ENCODE peak calls at places on chromosomes 11 and 22, in five cellular contexts. X is left ventricle myocardium inferior, L is AG10803, C is IMR-90, E is astrocyte of the cerebellum. D is an unnamed sample.

GRCh38 chr11:122141757-122142156 is 25.7 kb upstream of the BLID start:
- DNase-seq in X (no peak), L (no peak), C (no peak), E (no peak), D (no peak)

GRCh38 chr11:75286826-75287465 is 46.4 kb downstream of the TPBGL start:
- DNase-seq in X (no peak), L (no peak), C (peak; percentile 37), E (no peak), D (no peak)

GRCh38 chr11:63687845-63688244 is 6.5 kb downstream of the RTN3 start:
- DNase-seq in X (no peak), L (no peak), C (no peak), E (no peak), D (no peak)

GRCh38 chr11:81377418-81377817 is 1356.2 kb downstream of the FAM181B start:
- DNase-seq in X (no peak), L (no peak), C (no peak), E (no peak), D (no peak)

GRCh38 chr22:21690401-21690801 is 24.6 kb downstream of the PPIL2 start:
- DNase-seq in X (no peak), L (no peak), C (no peak), E (no peak), D (no peak)

GRCh38 chr11:18471995-18472394 is 16.3 kb downstream of the LDHAL6A start:
- DNase-seq in X (no peak), L (no peak), C (no peak), E (no peak), D (no peak)

GRCh38 chr11:73538381-73538872 is 59.5 kb downstream of the FAM168A start:
- DNase-seq in X (no peak), L (peak; percentile 50), C (no peak), E (no peak), D (no peak)

GRCh38 chr11:77347962-77348361 is 46.5 kb upstream of the GDPD4 start:
- DNase-seq in X (no peak), L (no peak), C (no peak), E (no peak), D (no peak)

GRCh38 chr11:69642549-69642912 is 1.6 kb downstream of the CCND1 start:
- DNase-seq in X (peak; percentile 38), L (no peak), C (no peak), E (no peak), D (no peak)

GRCh38 chr22:32020117-32020516 is 22.9 kb upstream of the SLC5A1 start:
- DNase-seq in X (no peak), L (peak; percentile 54), C (peak; percentile 81), E (peak; percentile 69), D (no peak)

GRCh38 chr11:3434976-3435375 is 56.0 kb upstream of the ZNF195 start:
- DNase-seq in X (no peak), L (no peak), C (no peak), E (no peak), D (no peak)

GRCh38 chr11:82754410-82754809 is 20.7 kb upstream of the FAM181B start:
- DNase-seq in X (no peak), L (no peak), C (no peak), E (no peak), D (no peak)

GRCh38 chr22:46483353-46483752 is 54.1 kb downstream of the CELSR1 start:
- DNase-seq in X (no peak), L (no peak), C (no peak), E (no peak), D (no peak)

GRCh38 chr11:113546757-113547507 is 71.7 kb upstream of the DRD2 start:
- DNase-seq in X (no peak), L (peak; percentile 40), C (peak; percentile 61), E (peak; percentile 81), D (peak; percentile 59)

GRCh38 chr22:19776433-19777031 is 16.0 kb downstream of the TBX1 start:
- DNase-seq in X (peak; percentile 10), L (peak; percentile 52), C (peak; percentile 19), E (no peak), D (no peak)

GRCh38 chr11:67300756-67301312 is 2.5 kb upstream of the SSH3 start:
- DNase-seq in X (no peak), L (no peak), C (no peak), E (no peak), D (no peak)

GRCh38 chr22:47596176-47596690 is 833.8 kb downstream of the TBC1D22A start:
- DNase-seq in X (no peak), L (no peak), C (no peak), E (no peak), D (peak; percentile 75)

GRCh38 chr22:46108564-46109473 is 41.5 kb upstream of the PPARA start:
- DNase-seq in X (peak; percentile 68), L (peak; percentile 60), C (peak; percentile 23), E (no peak), D (no peak)

GRCh38 chr22:20130739-20131592 is 638 bp upstream of the ZDHHC8 start:
- DNase-seq in X (peak; percentile 92), L (peak; percentile 77), C (peak; percentile 61), E (peak; percentile 49), D (peak; percentile 91)

GRCh38 chr11:113435190-113435968 is 39.8 kb downstream of the DRD2 start:
- DNase-seq in X (no peak), L (no peak), C (no peak), E (no peak), D (no peak)

GRCh38 chr11:18383388-18384156 is 10.8 kb upstream of the LDHA start:
- DNase-seq in X (peak; percentile 66), L (peak; percentile 99), C (peak; percentile 96), E (peak; percentile 57), D (peak; percentile 95)

GRCh38 chr11:66467756-66468155 is 1.1 kb downstream of the PELI3 start:
- DNase-seq in X (no peak), L (no peak), C (no peak), E (no peak), D (no peak)

GRCh38 chr11:6404341-6405038 is 14.2 kb downstream of the SMPD1 start:
- DNase-seq in X (no peak), L (peak; percentile 61), C (peak; percentile 70), E (no peak), D (no peak)

GRCh38 chr22:46169628-46170027 is 19.3 kb downstream of the PPARA start:
- DNase-seq in X (no peak), L (no peak), C (no peak), E (no peak), D (no peak)

GRCh38 chr11:44530413-44531115 is 34.9 kb upstream of the CD82 start:
- DNase-seq in X (no peak), L (no peak), C (peak; percentile 19), E (no peak), D (no peak)

GRCh38 chr11:116960916-116961315 is 123.5 kb upstream of the APOA1 start:
- DNase-seq in X (no peak), L (peak; percentile 73), C (peak; percentile 83), E (peak; percentile 50), D (no peak)

GRCh38 chr11:69287968-69288882 is 5.7 kb upstream of the MYEOV start:
- DNase-seq in X (no peak), L (no peak), C (no peak), E (no peak), D (no peak)

GRCh38 chr11:11788067-11788710 is 53.6 kb upstream of the USP47 start:
- DNase-seq in X (no peak), L (no peak), C (no peak), E (no peak), D (no peak)

GRCh38 chr11:11789735-11790369 is 51.9 kb upstream of the USP47 start:
- DNase-seq in X (no peak), L (peak; percentile 18), C (peak; percentile 40), E (no peak), D (no peak)

GRCh38 chr11:11787305-11788066 is 54.3 kb upstream of the USP47 start:
- DNase-seq in X (peak; percentile 53), L (peak; percentile 69), C (peak; percentile 70), E (peak; percentile 64), D (peak; percentile 88)

GRCh38 chr11:11786234-11786633 is 55.5 kb upstream of the USP47 start:
- DNase-seq in X (no peak), L (peak; percentile 17), C (no peak), E (no peak), D (no peak)

DNA sequence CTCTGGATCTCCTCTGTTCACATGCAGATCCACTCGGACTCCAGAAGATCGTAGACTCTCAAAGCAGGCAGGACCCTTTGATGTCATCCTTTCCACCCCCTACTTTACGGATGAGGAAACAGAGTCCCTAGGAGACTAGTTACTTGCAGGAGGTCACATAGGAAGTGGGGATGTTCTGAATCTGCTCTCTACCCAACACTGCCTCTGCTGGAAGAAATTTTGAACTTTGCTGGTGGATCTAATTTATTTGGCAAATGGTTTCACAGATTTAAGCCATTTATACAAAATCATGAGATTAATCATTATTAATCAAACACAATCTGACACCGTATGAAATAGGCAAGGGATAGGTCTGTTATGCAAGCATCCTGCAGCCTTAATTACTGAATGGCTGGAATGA is 55.0 kb upstream of the USP47 start:
- DNase-seq in X (no peak), L (peak; percentile 43), C (peak; percentile 40), E (peak; percentile 5), D (no peak)
- TF ChIP-seq CTCF in X (peak; percentile 62), L (peak; percentile 66), C (peak; percentile 71), E (peak; percentile 67), D (peak; percentile 68)

GRCh38 chr11:9260182-9261146 is 4.7 kb downstream of the DENND5A start:
- DNase-seq in X (no peak), L (no peak), C (no peak), E (no peak), D (no peak)
- TF ChIP-seq CTCF in X (peak; percentile 31), L (peak; percentile 36), C (no peak), E (peak; percentile 35), D (peak; percentile 30)

DNA sequence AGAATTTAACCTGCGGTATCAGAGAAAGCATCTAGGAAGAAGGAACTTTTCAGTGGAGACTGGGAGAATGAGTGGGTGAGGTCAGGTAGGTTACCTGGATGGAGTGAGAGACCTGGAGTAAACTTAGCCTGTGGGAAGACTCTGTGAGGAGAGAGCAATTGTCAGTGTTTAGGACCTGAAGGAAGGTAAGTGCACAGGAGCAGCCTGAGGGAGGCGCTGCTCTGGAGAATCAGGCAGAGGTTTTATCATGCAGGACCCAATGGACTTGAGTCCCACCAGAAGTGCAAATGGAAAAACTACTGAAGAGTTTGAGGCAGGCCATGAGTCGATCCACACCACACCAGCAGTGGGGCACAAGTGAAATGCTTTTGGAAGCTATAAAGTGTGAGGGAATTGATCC is 10.6 kb upstream of the IFTAP start:
- DNase-seq in X (no peak), L (no peak), C (no peak), E (no peak), D (no peak)
- TF ChIP-seq CTCF in X (no peak), L (no peak), C (no peak), E (no peak), D (no peak)

DNA sequence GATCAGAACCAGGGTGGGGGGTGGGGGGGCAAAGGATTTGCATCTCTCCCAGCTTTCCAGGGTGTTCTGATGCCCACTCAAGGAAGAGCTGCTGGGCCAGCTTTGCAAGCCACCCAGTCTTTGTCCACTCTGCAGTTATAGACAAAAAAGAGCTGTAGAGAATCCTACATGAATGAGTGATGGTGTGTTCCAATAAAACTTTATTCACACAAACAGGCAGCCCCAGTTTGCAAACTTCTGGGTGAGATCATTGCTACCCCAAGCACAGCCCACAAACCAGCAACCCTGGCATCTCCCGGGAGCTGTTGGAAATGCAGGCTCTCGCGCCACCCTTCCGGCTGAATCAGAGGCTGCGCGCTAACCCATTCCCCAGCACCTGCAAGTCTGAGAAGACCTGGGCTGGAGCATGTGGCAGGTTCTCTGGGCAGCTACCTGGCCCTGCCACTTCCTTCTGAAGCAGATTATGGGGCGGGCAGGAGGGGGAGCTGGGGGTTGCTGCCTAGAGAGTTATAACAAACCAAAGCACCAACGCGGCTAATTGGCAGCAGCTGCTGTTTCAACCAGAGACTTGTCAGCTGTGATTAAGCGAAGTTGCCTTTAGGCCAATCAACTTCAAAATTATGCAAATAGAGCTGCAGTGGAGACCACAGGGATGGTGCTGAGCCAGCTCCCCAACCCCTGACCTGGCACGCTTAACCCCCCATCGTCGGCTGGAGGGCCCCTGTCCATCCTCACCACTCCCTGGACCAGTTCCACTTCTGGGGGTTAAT is 3.8 kb upstream of the SHISAL1 start:
- DNase-seq in X (no peak), L (peak; percentile 31), C (no peak), E (peak; percentile 36), D (no peak)
- TF ChIP-seq CTCF in X (no peak), L (no peak), C (no peak), E (no peak), D (no peak)